ENCODE peak calls at places on chromosomes 11 and 22, in ten cellular contexts. I is progenitor cell of endocrine pancreas; B is WTC11; O is T47D; H is heart right ventricle; V is HuH-7.5; P is COR-L47; M is activated naive CD4-positive, alpha-beta T cell; E is nephron progenitor cell; R is Ammon's horn. N is an unnamed sample.

GRCh38 chr11:27934830-27935145 is 173.2 kb downstream of the KIF18A start:
- DNase-seq in I (no peak), B (no peak), O (no peak), H (no peak), V (no peak), P (no peak), M (no peak), E (no peak), R (no peak), N (no peak)

GRCh38 chr11:133656100-133656635 is 123.9 kb upstream of the OPCML start:
- DNase-seq in I (no peak), B (no peak), O (no peak), H (no peak), V (no peak), P (no peak), M (no peak), E (no peak), R (no peak), N (no peak)

GRCh38 chr22:40419718-40420117 is 49.3 kb downstream of the SGSM3 start:
- DNase-seq in I (no peak), B (no peak), O (no peak), H (no peak), V (no peak), P (no peak), M (no peak), E (no peak), R (no peak), N (no peak)

GRCh38 chr22:35170716-35171697 is 86.3 kb upstream of the HMGXB4 start:
- DNase-seq in I (no peak), B (no peak), O (no peak), H (no peak), V (no peak), P (no peak), M (no peak), E (no peak), R (no peak), N (no peak)

GRCh38 chr11:57764527-57764926 is 2.9 kb downstream of the CTNND1 start:
- DNase-seq in I (no peak), B (no peak), O (no peak), H (no peak), V (no peak), P (no peak), M (no peak), E (no peak), R (no peak), N (no peak)

GRCh38 chr11:33773399-33774355 is 643 bp downstream of the FBXO3 start:
- DNase-seq in I (peak), B (peak), O (no peak), H (no peak), V (peak), P (peak), M (peak), E (peak), R (peak), N (no peak)

GRCh38 chr22:31945971-31946680 is 1.8 kb downstream of the YWHAH start:
- DNase-seq in I (no peak), B (no peak), O (no peak), H (no peak), V (no peak), P (no peak), M (no peak), E (no peak), R (no peak), N (no peak)

GRCh38 chr11:122811721-122812120 is 26.6 kb upstream of the CRTAM start:
- DNase-seq in I (no peak), B (no peak), O (no peak), H (no peak), V (no peak), P (no peak), M (no peak), E (no peak), R (no peak), N (no peak)

GRCh38 chr22:41367039-41367679 is 14.6 kb upstream of the TEF start:
- DNase-seq in I (no peak), B (peak), O (peak), H (peak), V (no peak), P (peak), M (no peak), E (peak), R (peak), N (no peak)

GRCh38 chr22:48591286-48592065 is 1236.2 kb downstream of the BRD1 start:
- DNase-seq in I (no peak), B (no peak), O (no peak), H (no peak), V (no peak), P (no peak), M (no peak), E (no peak), R (no peak), N (no peak)

GRCh38 chr11:14503023-14503422 is 3.4 kb upstream of the COPB1 start:
- DNase-seq in I (no peak), B (no peak), O (no peak), H (no peak), V (no peak), P (no peak), M (no peak), E (no peak), R (no peak), N (no peak)

GRCh38 chr22:45329536-45329936 is 19.8 kb downstream of the FAM118A start:
- DNase-seq in I (no peak), B (no peak), O (no peak), H (peak), V (no peak), P (peak), M (no peak), E (no peak), R (peak), N (no peak)

GRCh38 chr11:40445391-40445790 is 1014.1 kb downstream of the LRRC4C start:
- DNase-seq in I (no peak), B (no peak), O (no peak), H (no peak), V (no peak), P (no peak), M (no peak), E (no peak), R (no peak), N (no peak)

GRCh38 chr11:72225411-72225951 is 914 bp downstream of the INPPL1 start:
- DNase-seq in I (peak), B (no peak), O (no peak), H (no peak), V (no peak), P (no peak), M (no peak), E (no peak), R (no peak), N (no peak)

GRCh38 chr11:129331871-129332274 is 43.8 kb upstream of the BARX2 start:
- DNase-seq in I (peak), B (peak), O (peak), H (peak), V (peak), P (peak), M (peak), E (peak), R (peak), N (no peak)

GRCh38 chr22:20211997-20212753 is 55.9 kb downstream of the RTN4R start:
- DNase-seq in I (no peak), B (no peak), O (no peak), H (peak), V (no peak), P (peak), M (no peak), E (no peak), R (no peak), N (no peak)

GRCh38 chr11:74754507-74755255 is 6.0 kb downstream of the RNF169 start:
- DNase-seq in I (no peak), B (no peak), O (no peak), H (no peak), V (no peak), P (no peak), M (no peak), E (no peak), R (no peak), N (no peak)

GRCh38 chr22:50228366-50228765 is 16.5 kb downstream of the TUBGCP6 start:
- DNase-seq in I (no peak), B (no peak), O (no peak), H (no peak), V (no peak), P (no peak), M (no peak), E (no peak), R (no peak), N (no peak)

GRCh38 chr11:25065711-25066110 is 568.9 kb downstream of the LUZP2 start:
- DNase-seq in I (no peak), B (no peak), O (no peak), H (no peak), V (no peak), P (no peak), M (no peak), E (no peak), R (peak), N (no peak)

GRCh38 chr11:47216141-47216798 is 1.5 kb downstream of the DDB2 start:
- DNase-seq in I (no peak), B (no peak), O (no peak), H (peak), V (no peak), P (peak), M (peak), E (no peak), R (peak), N (no peak)

GRCh38 chr11:2804701-2805387 is 80.7 kb downstream of the CDKN1C start:
- DNase-seq in I (peak), B (peak), O (no peak), H (peak), V (no peak), P (no peak), M (no peak), E (no peak), R (no peak), N (no peak)

GRCh38 chr11:82754410-82754809 is 20.7 kb upstream of the FAM181B start:
- DNase-seq in I (no peak), B (no peak), O (no peak), H (no peak), V (no peak), P (no peak), M (no peak), E (no peak), R (no peak), N (no peak)

GRCh38 chr11:102453286-102453797 is 777 bp upstream of the TMEM123 start:
- DNase-seq in I (no peak), B (peak), O (no peak), H (no peak), V (no peak), P (peak), M (no peak), E (peak), R (peak), N (no peak)

GRCh38 chr11:130141561-130142341 is 17.8 kb upstream of the ST14 start:
- DNase-seq in I (no peak), B (no peak), O (no peak), H (no peak), V (no peak), P (no peak), M (no peak), E (no peak), R (no peak), N (no peak)

GRCh38 chr11:85752890-85753581 is 57.9 kb downstream of the SYTL2 start:
- DNase-seq in I (no peak), B (no peak), O (no peak), H (no peak), V (no peak), P (no peak), M (peak), E (no peak), R (no peak), N (no peak)

GRCh38 chr22:46803031-46803880 is 40.8 kb downstream of the TBC1D22A start:
- DNase-seq in I (peak), B (peak), O (peak), H (peak), V (peak), P (peak), M (peak), E (peak), R (peak), N (no peak)

GRCh38 chr22:37237371-37238268 is 6.4 kb downstream of the RAC2 start:
- DNase-seq in I (no peak), B (no peak), O (no peak), H (no peak), V (no peak), P (no peak), M (no peak), E (no peak), R (no peak), N (no peak)

GRCh38 chr11:108906826-108907225 is 242.0 kb downstream of the DDX10 start:
- DNase-seq in I (no peak), B (no peak), O (no peak), H (no peak), V (no peak), P (no peak), M (no peak), E (no peak), R (no peak), N (no peak)

GRCh38 chr11:112355726-112356125 is 95.1 kb upstream of the PLET1 start:
- DNase-seq in I (no peak), B (peak), O (no peak), H (no peak), V (peak), P (peak), M (no peak), E (peak), R (no peak), N (no peak)

GRCh38 chr11:17221968-17222367 is 14.2 kb upstream of the PIK3C2A start:
- DNase-seq in I (no peak), B (no peak), O (no peak), H (no peak), V (no peak), P (no peak), M (no peak), E (no peak), R (no peak), N (no peak)

GRCh38 chr11:83120328-83120727 is 36.6 kb upstream of the PCF11 start:
- DNase-seq in I (no peak), B (no peak), O (no peak), H (no peak), V (no peak), P (no peak), M (no peak), E (no peak), R (no peak), N (no peak)

GRCh38 chr11:120828847-120829246 is 195.1 kb upstream of the TBCEL start:
- DNase-seq in I (no peak), B (no peak), O (no peak), H (no peak), V (no peak), P (no peak), M (no peak), E (no peak), R (no peak), N (no peak)